ENCODE peak calls at places on chromosomes 3 and 15, in seven cellular contexts. L is activated CD8-positive, alpha-beta T cell treated with anti-CD3 and anti-CD28 coated beads for 36 hours; W is HuH-7.5; Y is activated CD4-positive, alpha-beta T cell treated with anti-CD3 and anti-CD28 coated beads, Interleukin-2, amount 10 ng/mL, durations not matched to agents 7 days and 5 days; F is cardiac muscle cell; P is neural progenitor cell; R is right cardiac atrium. J is an unnamed sample.

GRCh38 chr3:14425574-14426304 is 23.3 kb downstream of the SLC6A6 start:
- DNase-seq in Y (peak; percentile 68), P (no peak), L (peak; percentile 75), R (peak; percentile 69), F (no peak), W (no peak), J (no peak)

GRCh38 chr3:27792869-27793268 is 70.7 kb upstream of the EOMES start:
- DNase-seq in Y (no peak), P (no peak), L (no peak), W (no peak), F (no peak), R (no peak), J (no peak)

GRCh38 chr3:60202052-60202753 is 1049.0 kb downstream of the FHIT start:
- DNase-seq in F (no peak), W (no peak), Y (no peak), L (no peak), R (no peak), P (no peak), J (no peak)

GRCh38 chr3:10012106-10012505 is 14.1 kb upstream of the FANCD2 start:
- DNase-seq in L (no peak), R (no peak), Y (peak; percentile 4), P (no peak), W (no peak), F (no peak), J (no peak)

GRCh38 chr15:64877435-64877834 is 34.3 kb upstream of the ANKDD1A start:
- DNase-seq in Y (peak; percentile 17), L (no peak), F (no peak), W (no peak), R (peak; percentile 93), P (no peak), J (no peak)

GRCh38 chr3:3015472-3016089 is 94.6 kb downstream of the IL5RA start:
- DNase-seq in L (no peak), Y (no peak), R (no peak), P (peak; percentile 63), W (peak; percentile 39), F (peak; percentile 61), J (no peak)

GRCh38 chr3:13890377-13891016 is 10.6 kb upstream of the WNT7A start:
- DNase-seq in W (no peak), Y (peak; percentile 74), L (peak; percentile 76), R (peak; percentile 74), F (no peak), P (no peak), J (peak; percentile 47)

GRCh38 chr3:10290476-10291138 is 2.1 kb downstream of the GHRL start:
- DNase-seq in F (no peak), L (no peak), W (no peak), R (no peak), P (no peak), Y (no peak), J (no peak)

GRCh38 chr15:40064231-40064894 is 25.4 kb upstream of the SRP14 start:
- DNase-seq in R (no peak), W (no peak), P (no peak), Y (no peak), L (peak; percentile 21), F (no peak), J (peak; percentile 87)

GRCh38 chr3:175692256-175692655 is 833.1 kb downstream of the NAALADL2 start:
- DNase-seq in F (no peak), L (no peak), Y (no peak), W (no peak), P (no peak), R (no peak), J (no peak)

GRCh38 chr3:41710646-41711388 is 251.1 kb downstream of the ULK4 start:
- DNase-seq in F (no peak), P (peak; percentile 25), R (no peak), L (no peak), Y (no peak), W (no peak), J (peak; percentile 64)

GRCh38 chr15:32828507-32829186 is 110.8 kb downstream of the GREM1 start:
- DNase-seq in Y (no peak), F (no peak), P (no peak), W (no peak), L (no peak), R (no peak), J (no peak)

GRCh38 chr15:80559320-80559693 is 135.8 kb upstream of the ABHD17C start:
- DNase-seq in R (no peak), P (no peak), F (peak; percentile 92), W (no peak), L (no peak), Y (no peak), J (no peak)

GRCh38 chr3:100008081-100008698 is 106.1 kb downstream of the FILIP1L start:
- DNase-seq in F (no peak), P (no peak), R (no peak), Y (no peak), W (no peak), L (no peak), J (no peak)

GRCh38 chr3:51408021-51408420 is 16.9 kb downstream of the RBM15B start:
- DNase-seq in F (no peak), W (no peak), P (no peak), Y (no peak), L (no peak), R (no peak), J (no peak)

J was measured in endodermal cell.